ENCODE peak calls at places on chromosome 13, in seven cellular contexts. R, X, D, J, L, F and M are unnamed samples. For H3K36me3, the result is how much of the 10 kb centered on the place peaks cover.

GRCh38 chr13:99656092-99656745 is 154.9 kb downstream of the TM9SF2 start:
- DNase-seq in J (peak), X (peak), R (peak), F (peak), L (peak), D (peak), M (peak)

GRCh38 chr13:24161010-24161775 is 673 bp downstream of the SPATA13 start:
- DNase-seq in J (no peak), F (peak), L (peak), X (no peak), R (peak), D (peak), M (peak)

GRCh38 chr13:91609353-91609752 is 210.9 kb downstream of the GPC5 start:
- DNase-seq in J (no peak), X (peak), L (peak), F (no peak), D (no peak), R (peak), M (no peak)

GRCh38 chr13:39603424-39603947 is 493 bp upstream of the LHFPL6 start:
- DNase-seq in R (peak), F (peak), X (no peak), D (no peak), L (peak), J (peak), M (peak)

GRCh38 chr13:99214232-99214631 is 13.6 kb downstream of the UBAC2 start:
- DNase-seq in R (no peak), F (no peak), L (no peak), X (no peak), J (no peak), D (no peak), M (no peak)

GRCh38 chr13:102402292-102402691 is 444 bp upstream of the FGF14 start:
- DNase-seq in R (peak), D (peak), F (peak), L (no peak), J (peak), X (no peak), M (no peak)

GRCh38 chr13:42409061-42409460 is 137.1 kb downstream of the AKAP11 start:
- DNase-seq in R (no peak), D (no peak), L (no peak), F (no peak), J (no peak), X (no peak), M (no peak)

GRCh38 chr13:110593430-110594130 is 21.8 kb upstream of the NAXD start:
- DNase-seq in X (peak), R (peak), J (no peak), D (no peak), F (peak), L (peak), M (peak)

GRCh38 chr13:106299616-106300015 is 235.8 kb downstream of the EFNB2 start:
- DNase-seq in X (no peak), J (no peak), D (no peak), L (no peak), F (no peak), R (no peak), M (no peak)

DNA sequence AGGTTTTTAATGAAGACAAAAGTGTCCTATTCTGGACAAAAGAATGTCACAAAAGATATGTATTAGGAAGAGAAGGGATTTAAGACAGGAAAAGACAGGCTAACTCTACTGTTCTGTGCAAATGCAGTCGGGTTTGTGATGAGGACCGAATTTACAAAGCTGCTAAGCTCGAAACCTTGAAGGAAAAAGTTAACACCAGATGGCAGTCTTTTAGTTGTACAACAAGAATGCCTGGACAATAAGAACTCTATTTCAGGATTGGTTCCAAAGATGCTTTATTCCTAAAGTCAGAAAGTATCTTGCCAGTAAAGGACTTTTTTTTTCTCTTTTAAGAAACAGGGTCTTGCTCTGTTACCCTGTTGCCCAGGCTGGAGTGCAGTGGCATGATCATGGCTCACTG is 51.1 kb downstream of the HS6ST3 start:
- DNase-seq in R (peak), D (no peak), L (peak), F (peak), J (no peak), X (no peak), M (no peak)
- TF ChIP-seq CTCF in R (peak), D (peak), L (peak), F (peak), J (no peak), X (peak), M (no peak)

GRCh38 chr13:47949799-47950198 is 51.3 kb downstream of the SUCLA2 start:
- DNase-seq in J (no peak), R (no peak), X (no peak), D (no peak), L (no peak), F (no peak), M (no peak)

GRCh38 chr13:47945738-47946137 is 55.3 kb downstream of the SUCLA2 start:
- DNase-seq in L (no peak), D (no peak), J (no peak), R (peak), X (peak), F (no peak), M (no peak)
- H3K36me3 ChIP-seq in L (under half), D (under half), J (half or more), R (under half), X (under half), F (under half), M (under half)

DNA sequence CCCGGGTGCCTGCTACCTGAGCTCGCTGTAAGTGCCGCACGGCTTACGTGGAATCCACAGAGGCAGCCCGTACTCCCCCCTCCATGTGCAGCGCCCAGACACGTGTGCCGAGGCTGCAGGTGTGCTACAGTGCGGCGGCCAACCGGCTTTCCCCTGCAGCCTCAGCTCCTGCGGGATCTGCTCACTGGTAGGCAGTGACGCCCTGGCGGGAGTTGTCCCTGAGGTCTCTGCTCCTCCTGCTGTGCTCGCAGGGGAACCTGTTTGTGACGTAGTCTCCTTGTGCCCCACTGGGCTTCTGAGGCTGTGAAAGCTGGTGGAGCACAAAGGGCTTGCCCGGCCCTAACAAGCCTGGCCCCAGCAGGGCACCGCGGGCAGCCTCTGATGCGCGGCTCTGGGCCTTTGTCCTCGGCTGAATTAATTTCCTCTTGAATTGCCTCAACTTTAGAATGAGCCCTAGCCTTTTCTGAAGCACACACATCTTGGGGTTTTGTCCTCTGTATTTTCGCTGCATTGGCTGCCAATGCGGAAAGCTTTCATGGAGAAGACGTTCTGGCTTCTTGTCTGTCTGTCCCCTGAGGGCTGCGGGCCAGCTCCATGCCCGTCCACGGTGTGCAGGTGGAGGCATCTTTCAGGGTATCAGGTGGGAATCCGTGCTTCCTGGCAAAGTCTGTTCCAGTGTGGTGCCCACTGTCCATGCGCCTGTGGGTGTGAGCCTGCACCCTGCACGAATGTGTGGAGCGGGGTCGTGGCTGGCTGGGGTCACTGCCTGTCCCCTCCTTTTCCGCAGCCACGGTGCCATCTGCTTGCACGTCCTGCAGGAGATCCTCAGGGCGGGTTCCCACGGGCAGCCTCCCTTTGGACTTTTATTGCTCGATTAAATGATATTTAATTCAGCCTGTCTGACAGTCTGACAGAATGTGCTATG is 77.3 kb upstream of the MCF2L start:
- DNase-seq in X (no peak), F (no peak), R (peak), L (no peak), J (no peak), D (no peak), M (no peak)
- TF ChIP-seq CTCF in X (no peak), F (no peak), R (no peak), L (no peak), J (no peak), D (no peak), M (no peak)

DNA sequence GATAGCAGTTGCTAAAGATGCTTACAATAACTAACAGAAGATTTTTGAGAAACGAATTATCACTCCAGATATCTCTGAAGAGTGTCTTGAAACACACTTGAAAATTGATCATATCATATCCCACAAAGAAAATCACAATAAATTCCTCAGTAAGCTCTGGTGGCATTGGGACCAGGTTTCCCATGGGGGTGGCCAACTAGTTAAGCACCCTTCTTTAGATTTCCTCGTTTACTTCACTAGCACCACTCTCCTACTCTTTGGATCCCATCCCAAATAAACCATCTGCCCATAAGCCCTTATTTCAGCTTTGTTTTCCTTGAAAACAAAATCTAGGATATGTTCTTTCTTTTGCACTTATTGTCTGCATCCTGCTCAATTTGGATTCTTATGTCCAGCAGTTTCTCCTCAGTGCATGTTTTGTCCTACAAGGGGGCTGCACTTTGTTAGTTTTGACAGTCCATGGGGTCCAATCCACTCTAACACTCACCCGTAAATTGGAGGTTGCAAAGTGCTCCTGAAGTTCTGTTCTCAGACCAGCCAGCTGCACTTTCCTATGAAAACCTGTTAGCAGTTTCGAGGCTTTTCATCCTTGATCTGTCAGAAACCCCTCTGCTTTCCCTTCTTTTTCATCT is 40.3 kb upstream of the FAM124A start:
- DNase-seq in X (no peak), R (no peak), D (no peak), J (no peak), F (no peak), L (no peak), M (no peak)
- H3K36me3 ChIP-seq in X (under half), R (under half), D (under half), J (under half), F (under half), L (under half), M (under half)

GRCh38 chr13:27765650-27766049 is 26.6 kb upstream of the GSX1 start:
- DNase-seq in L (no peak), J (no peak), D (no peak), R (no peak), F (no peak), X (no peak), M (no peak)
- TF ChIP-seq CTCF in L (no peak), J (no peak), D (no peak), R (no peak), F (peak), X (no peak), M (no peak)

GRCh38 chr13:112812306-112813034 is 122.6 kb downstream of the ATP11A start:
- DNase-seq in D (no peak), X (no peak), L (no peak), F (no peak), J (no peak), R (no peak), M (no peak)
- H3K36me3 ChIP-seq in D (under half), X (under half), L (under half), F (under half), J (under half), R (under half), M (under half)

DNA sequence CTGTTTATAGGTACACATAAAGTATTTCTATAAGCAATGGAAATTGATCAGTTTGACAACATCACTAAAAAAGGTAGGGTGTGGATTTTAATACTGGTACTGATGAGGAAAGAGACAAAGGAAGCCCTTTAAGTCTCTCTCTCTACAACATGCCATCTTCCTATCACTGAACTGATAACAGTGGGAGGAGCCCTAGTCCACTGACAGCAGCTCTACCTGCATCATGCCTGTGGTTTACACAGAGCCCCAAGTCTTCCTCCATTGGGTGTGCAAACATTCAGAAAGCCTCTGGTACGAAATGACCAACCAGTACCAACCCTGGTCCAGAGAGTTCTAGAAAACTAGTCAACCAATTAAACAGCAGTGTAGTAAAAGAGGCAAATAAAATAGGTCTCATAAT is 53.4 kb downstream of the KLF12 start:
- DNase-seq in F (no peak), X (no peak), L (no peak), J (no peak), R (no peak), D (no peak), M (no peak)
- TF ChIP-seq CTCF in F (no peak), X (no peak), L (no peak), J (no peak), R (no peak), D (no peak), M (no peak)

GRCh38 chr13:73691891-73692290 is 442.3 kb downstream of the KLF12 start:
- DNase-seq in D (no peak), X (no peak), L (no peak), F (no peak), R (no peak), J (no peak), M (no peak)
- H3K36me3 ChIP-seq in D (under half), X (under half), L (under half), F (under half), R (under half), J (under half), M (under half)

GRCh38 chr13:45269204-45269603 is 68.4 kb upstream of the KCTD4 start:
- DNase-seq in R (no peak), F (no peak), J (no peak), X (peak), L (peak), D (no peak), M (no peak)
- TF ChIP-seq CTCF in R (no peak), F (no peak), J (no peak), X (peak), L (no peak), D (no peak), M (no peak)

GRCh38 chr13:97278395-97279078 is 56.4 kb downstream of the MBNL2 start:
- DNase-seq in F (no peak), R (no peak), L (no peak), X (no peak), D (no peak), J (no peak), M (no peak)

GRCh38 chr13:97281028-97281427 is 58.9 kb downstream of the MBNL2 start:
- DNase-seq in L (no peak), D (no peak), J (no peak), X (no peak), R (no peak), F (no peak), M (no peak)

GRCh38 chr13:97280478-97280877 is 58.3 kb downstream of the MBNL2 start:
- DNase-seq in L (no peak), R (no peak), X (no peak), D (no peak), J (no peak), F (no peak), M (no peak)

GRCh38 chr13:97279079-97279411 is 56.9 kb downstream of the MBNL2 start:
- DNase-seq in F (no peak), D (no peak), X (no peak), L (no peak), R (no peak), J (no peak), M (no peak)

GRCh38 chr13:97279913-97280312 is 57.8 kb downstream of the MBNL2 start:
- DNase-seq in X (peak), D (no peak), F (peak), R (no peak), J (no peak), L (peak), M (peak)
- H3K36me3 ChIP-seq in X (under half), D (under half), F (under half), R (under half), J (under half), L (under half), M (under half)